ENCODE peak calls at places on chromosomes 3 and 15, in ten cellular contexts. One of them, this sample, is unnamed.
A peak's percentile ranks its signal among the peaks of the same experiment; 100 is the strongest.

GRCh38 chr3:176939022-176939817 is 258.1 kb downstream of the TBL1XR1 start:
- DNase-seq in breast epithelium: no peak
- DNase-seq in neuronal stem cell: peak; percentile 56
- DNase-seq in uterus: no peak
- DNase-seq in H9: peak; percentile 40
- DNase-seq in keratinocyte: peak; percentile 61
- DNase-seq in heart right ventricle: peak; percentile 36
- DNase-seq in tibial nerve: peak; percentile 47
- DNase-seq in CD8-positive, alpha-beta T cell: peak; percentile 15
- DNase-seq in IMR-90: peak; percentile 86
- DNase-seq in this sample: peak; percentile 57

GRCh38 chr15:77186518-77187095 is 115.7 kb upstream of the TSPAN3 start:
- DNase-seq in breast epithelium: no peak
- DNase-seq in neuronal stem cell: no peak
- DNase-seq in uterus: no peak
- DNase-seq in H9: no peak
- DNase-seq in keratinocyte: no peak
- DNase-seq in heart right ventricle: no peak
- DNase-seq in tibial nerve: no peak
- DNase-seq in CD8-positive, alpha-beta T cell: no peak
- DNase-seq in IMR-90: peak; percentile 47
- DNase-seq in this sample: no peak

GRCh38 chr3:154786724-154787123 is 293.4 kb upstream of the MME start:
- DNase-seq in breast epithelium: no peak
- DNase-seq in neuronal stem cell: no peak
- DNase-seq in uterus: no peak
- DNase-seq in H9: no peak
- DNase-seq in keratinocyte: no peak
- DNase-seq in heart right ventricle: no peak
- DNase-seq in tibial nerve: no peak
- DNase-seq in CD8-positive, alpha-beta T cell: no peak
- DNase-seq in IMR-90: peak; percentile 49
- DNase-seq in this sample: no peak

GRCh38 chr3:49703443-49703927 is 14.1 kb downstream of the RNF123 start:
- DNase-seq in breast epithelium: peak; percentile 64
- DNase-seq in neuronal stem cell: peak; percentile 45
- DNase-seq in uterus: peak; percentile 54
- DNase-seq in H9: peak; percentile 79
- DNase-seq in keratinocyte: no peak
- DNase-seq in heart right ventricle: peak; percentile 44
- DNase-seq in tibial nerve: peak; percentile 38
- DNase-seq in CD8-positive, alpha-beta T cell: peak; percentile 64
- DNase-seq in IMR-90: peak; percentile 62
- DNase-seq in this sample: peak; percentile 53

GRCh38 chr3:134655706-134656105 is 4.9 kb upstream of the KY start:
- DNase-seq in breast epithelium: no peak
- DNase-seq in neuronal stem cell: no peak
- DNase-seq in uterus: no peak
- DNase-seq in H9: peak; percentile 10
- DNase-seq in keratinocyte: no peak
- DNase-seq in heart right ventricle: no peak
- DNase-seq in tibial nerve: no peak
- DNase-seq in CD8-positive, alpha-beta T cell: no peak
- DNase-seq in IMR-90: no peak
- DNase-seq in this sample: no peak

GRCh38 chr15:101188517-101189340 is 63.1 kb downstream of the CHSY1 start:
- DNase-seq in breast epithelium: no peak
- DNase-seq in neuronal stem cell: no peak
- DNase-seq in uterus: no peak
- DNase-seq in H9: no peak
- DNase-seq in keratinocyte: no peak
- DNase-seq in heart right ventricle: no peak
- DNase-seq in tibial nerve: no peak
- DNase-seq in CD8-positive, alpha-beta T cell: no peak
- DNase-seq in IMR-90: peak; percentile 91
- DNase-seq in this sample: no peak

GRCh38 chr15:80160570-80161156 is 7.9 kb downstream of the FAH start:
- DNase-seq in breast epithelium: peak; percentile 69
- DNase-seq in neuronal stem cell: no peak
- DNase-seq in uterus: no peak
- DNase-seq in H9: no peak
- DNase-seq in keratinocyte: peak; percentile 69
- DNase-seq in heart right ventricle: peak; percentile 56
- DNase-seq in tibial nerve: peak; percentile 32
- DNase-seq in CD8-positive, alpha-beta T cell: no peak
- DNase-seq in IMR-90: peak; percentile 96
- DNase-seq in this sample: no peak

GRCh38 chr15:89662893-89663673 is 7.8 kb upstream of the KIF7 start:
- DNase-seq in breast epithelium: no peak
- DNase-seq in neuronal stem cell: no peak
- DNase-seq in uterus: peak; percentile 59
- DNase-seq in H9: peak; percentile 63
- DNase-seq in keratinocyte: peak; percentile 21
- DNase-seq in heart right ventricle: peak; percentile 57
- DNase-seq in tibial nerve: peak; percentile 71
- DNase-seq in CD8-positive, alpha-beta T cell: no peak
- DNase-seq in IMR-90: peak; percentile 92
- DNase-seq in this sample: peak; percentile 44

GRCh38 chr15:88912500-88912921 is 668 bp downstream of the MFGE8 start:
- DNase-seq in breast epithelium: no peak
- DNase-seq in neuronal stem cell: no peak
- DNase-seq in uterus: peak; percentile 67
- DNase-seq in H9: no peak
- DNase-seq in keratinocyte: no peak
- DNase-seq in heart right ventricle: no peak
- DNase-seq in tibial nerve: no peak
- DNase-seq in CD8-positive, alpha-beta T cell: no peak
- DNase-seq in IMR-90: no peak
- DNase-seq in this sample: peak; percentile 47

GRCh38 chr3:184145120-184145524 is 10.0 kb downstream of the EIF2B5 start:
- DNase-seq in breast epithelium: peak; percentile 76
- DNase-seq in neuronal stem cell: no peak
- DNase-seq in uterus: no peak
- DNase-seq in H9: peak; percentile 62
- DNase-seq in keratinocyte: peak; percentile 42
- DNase-seq in heart right ventricle: peak; percentile 49
- DNase-seq in tibial nerve: no peak
- DNase-seq in CD8-positive, alpha-beta T cell: peak; percentile 34
- DNase-seq in IMR-90: peak; percentile 61
- DNase-seq in this sample: no peak

GRCh38 chr15:56472278-56472677 is 7.3 kb upstream of the MNS1 start:
- DNase-seq in breast epithelium: no peak
- DNase-seq in neuronal stem cell: no peak
- DNase-seq in uterus: no peak
- DNase-seq in H9: no peak
- DNase-seq in keratinocyte: no peak
- DNase-seq in heart right ventricle: no peak
- DNase-seq in tibial nerve: no peak
- DNase-seq in CD8-positive, alpha-beta T cell: no peak
- DNase-seq in IMR-90: no peak
- DNase-seq in this sample: no peak

GRCh38 chr3:102265720-102266119 is 169.1 kb upstream of the ZPLD1 start:
- DNase-seq in breast epithelium: no peak
- DNase-seq in neuronal stem cell: no peak
- DNase-seq in uterus: no peak
- DNase-seq in H9: no peak
- DNase-seq in keratinocyte: no peak
- DNase-seq in heart right ventricle: no peak
- DNase-seq in tibial nerve: no peak
- DNase-seq in CD8-positive, alpha-beta T cell: no peak
- DNase-seq in IMR-90: no peak
- DNase-seq in this sample: no peak

GRCh38 chr15:43102181-43102580 is 3.7 kb downstream of the UBR1 start:
- DNase-seq in breast epithelium: no peak
- DNase-seq in neuronal stem cell: no peak
- DNase-seq in uterus: no peak
- DNase-seq in H9: no peak
- DNase-seq in keratinocyte: no peak
- DNase-seq in heart right ventricle: no peak
- DNase-seq in tibial nerve: no peak
- DNase-seq in CD8-positive, alpha-beta T cell: no peak
- DNase-seq in IMR-90: no peak
- DNase-seq in this sample: no peak
- H3K4me1 ChIP-seq in breast epithelium: peaks cover 5% of the 10 kb centered on the region
- H3K4me1 ChIP-seq in neuronal stem cell: peaks cover 5% of the 10 kb centered on the region
- H3K4me1 ChIP-seq in uterus: no peaks in the 10 kb centered on the region
- H3K4me1 ChIP-seq in H9: no peaks in the 10 kb centered on the region
- H3K4me1 ChIP-seq in keratinocyte: peaks cover 33% of the 10 kb centered on the region
- H3K4me1 ChIP-seq in heart right ventricle: peaks cover 36% of the 10 kb centered on the region
- H3K4me1 ChIP-seq in tibial nerve: no peaks in the 10 kb centered on the region
- H3K4me1 ChIP-seq in CD8-positive, alpha-beta T cell: peaks cover 24% of the 10 kb centered on the region
- H3K4me1 ChIP-seq in IMR-90: peaks cover 2% of the 10 kb centered on the region
- H3K4me1 ChIP-seq in this sample: peaks cover 3% of the 10 kb centered on the region

GRCh38 chr15:63086967-63087366 is 34.7 kb upstream of the LACTB start:
- DNase-seq in breast epithelium: no peak
- DNase-seq in neuronal stem cell: no peak
- DNase-seq in uterus: no peak
- DNase-seq in H9: no peak
- DNase-seq in keratinocyte: no peak
- DNase-seq in heart right ventricle: no peak
- DNase-seq in tibial nerve: no peak
- DNase-seq in CD8-positive, alpha-beta T cell: no peak
- DNase-seq in IMR-90: no peak
- DNase-seq in this sample: no peak

GRCh38 chr15:63089260-63090043 is 32.2 kb upstream of the LACTB start:
- DNase-seq in breast epithelium: no peak
- DNase-seq in neuronal stem cell: no peak
- DNase-seq in uterus: peak; percentile 74
- DNase-seq in H9: peak; percentile 86
- DNase-seq in keratinocyte: no peak
- DNase-seq in heart right ventricle: peak; percentile 58
- DNase-seq in tibial nerve: peak; percentile 20
- DNase-seq in CD8-positive, alpha-beta T cell: no peak
- DNase-seq in IMR-90: peak; percentile 97
- DNase-seq in this sample: no peak

GRCh38 chr15:63086271-63086670 is 35.4 kb upstream of the LACTB start:
- DNase-seq in breast epithelium: no peak
- DNase-seq in neuronal stem cell: no peak
- DNase-seq in uterus: no peak
- DNase-seq in H9: no peak
- DNase-seq in keratinocyte: no peak
- DNase-seq in heart right ventricle: no peak
- DNase-seq in tibial nerve: no peak
- DNase-seq in CD8-positive, alpha-beta T cell: no peak
- DNase-seq in IMR-90: peak; percentile 67
- DNase-seq in this sample: no peak

GRCh38 chr15:63090502-63091286 is 31.0 kb upstream of the LACTB start:
- DNase-seq in breast epithelium: no peak
- DNase-seq in neuronal stem cell: no peak
- DNase-seq in uterus: no peak
- DNase-seq in H9: no peak
- DNase-seq in keratinocyte: no peak
- DNase-seq in heart right ventricle: no peak
- DNase-seq in tibial nerve: no peak
- DNase-seq in CD8-positive, alpha-beta T cell: no peak
- DNase-seq in IMR-90: no peak
- DNase-seq in this sample: no peak

DNA sequence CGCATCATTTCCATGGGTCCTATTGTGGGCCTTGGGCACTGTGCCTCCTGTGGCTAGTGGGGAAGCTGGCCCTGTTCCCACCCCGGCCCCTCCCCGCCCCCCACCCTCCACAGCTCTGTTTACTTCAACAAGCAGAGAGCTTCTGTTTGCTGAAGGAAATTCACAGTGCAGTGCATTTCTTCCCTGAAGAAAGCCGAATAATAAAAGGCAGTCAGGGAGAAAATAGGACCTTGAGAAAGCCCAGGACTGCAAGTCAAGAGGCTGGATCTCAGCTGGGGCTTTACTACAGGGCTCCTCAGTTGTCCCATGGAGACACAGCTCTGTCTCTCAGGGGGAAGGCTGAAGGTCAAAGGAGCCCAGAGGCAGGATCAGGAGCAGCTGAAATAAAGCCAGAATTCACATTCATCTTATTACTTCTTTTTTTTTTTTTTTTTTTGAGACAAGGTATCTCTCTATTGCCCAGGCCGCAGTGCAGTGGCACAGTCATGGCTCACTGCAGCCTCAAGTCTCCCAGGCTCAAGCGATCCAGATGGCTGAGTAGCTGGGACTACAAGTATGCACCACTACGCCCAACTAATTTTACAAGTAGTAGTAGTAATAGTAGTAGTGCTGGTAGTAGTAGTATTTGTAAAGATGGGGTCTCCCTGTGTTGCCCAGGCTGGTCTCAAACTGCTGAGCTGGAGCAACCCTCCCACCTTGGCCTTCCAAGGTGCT is 33.0 kb upstream of the LACTB start:
- DNase-seq in breast epithelium: no peak
- DNase-seq in neuronal stem cell: no peak
- DNase-seq in uterus: no peak
- DNase-seq in H9: no peak
- DNase-seq in keratinocyte: no peak
- DNase-seq in heart right ventricle: no peak
- DNase-seq in tibial nerve: no peak
- DNase-seq in CD8-positive, alpha-beta T cell: no peak
- DNase-seq in IMR-90: no peak
- DNase-seq in this sample: no peak
- H3K27ac ChIP-seq in breast epithelium: no peak overlapping the region
- H3K27ac ChIP-seq in neuronal stem cell: no peak overlapping the region
- H3K27ac ChIP-seq in uterus: peak overlapping the region; percentile 80
- H3K27ac ChIP-seq in H9: peak overlapping the region; percentile 43
- H3K27ac ChIP-seq in keratinocyte: no peak overlapping the region
- H3K27ac ChIP-seq in heart right ventricle: peak overlapping the region; percentile 28
- H3K27ac ChIP-seq in tibial nerve: no peak overlapping the region
- H3K27ac ChIP-seq in CD8-positive, alpha-beta T cell: no peak overlapping the region
- H3K27ac ChIP-seq in IMR-90: peak overlapping the region; percentile 80
- H3K27ac ChIP-seq in this sample: no peak overlapping the region

DNA sequence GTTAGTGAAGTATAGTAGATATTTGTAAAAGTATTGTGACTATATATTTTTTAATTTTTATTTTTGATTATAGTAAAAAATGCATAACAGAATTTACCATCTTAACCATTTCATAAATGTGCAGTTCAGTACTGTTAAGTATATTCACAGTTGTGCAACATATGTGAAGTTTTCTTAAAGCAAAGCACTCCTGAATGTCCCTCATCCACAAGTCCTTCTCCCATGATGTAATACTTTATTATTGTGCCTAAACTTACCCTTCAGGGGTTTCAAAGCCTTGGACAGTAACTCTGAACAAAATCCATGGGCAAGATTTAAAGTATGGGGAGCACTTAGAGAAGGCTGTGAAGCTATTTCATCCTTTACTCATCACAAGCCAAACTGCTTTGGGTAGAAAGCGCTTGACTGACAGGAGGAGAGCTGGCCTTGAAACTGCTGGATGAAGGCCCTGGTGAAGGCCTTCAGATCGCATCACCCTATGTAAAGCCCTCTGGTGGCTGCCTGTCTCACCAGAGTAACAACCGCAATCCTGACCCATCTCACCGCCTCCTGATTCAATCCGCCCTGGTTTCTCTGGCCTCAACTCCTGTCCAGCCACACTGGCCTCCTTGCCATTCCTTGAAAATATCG is 28.0 kb downstream of the LSM3 start:
- DNase-seq in breast epithelium: no peak
- DNase-seq in neuronal stem cell: no peak
- DNase-seq in uterus: no peak
- DNase-seq in H9: peak; percentile 63
- DNase-seq in keratinocyte: no peak
- DNase-seq in heart right ventricle: no peak
- DNase-seq in tibial nerve: no peak
- DNase-seq in CD8-positive, alpha-beta T cell: no peak
- DNase-seq in IMR-90: no peak
- DNase-seq in this sample: no peak
- H3K4me1 ChIP-seq in breast epithelium: peaks cover 15% of the 10 kb centered on the region
- H3K4me1 ChIP-seq in neuronal stem cell: peaks cover 11% of the 10 kb centered on the region
- H3K4me1 ChIP-seq in uterus: no peaks in the 10 kb centered on the region
- H3K4me1 ChIP-seq in H9: no peaks in the 10 kb centered on the region
- H3K4me1 ChIP-seq in keratinocyte: peaks cover 12% of the 10 kb centered on the region
- H3K4me1 ChIP-seq in heart right ventricle: peaks cover 18% of the 10 kb centered on the region
- H3K4me1 ChIP-seq in tibial nerve: no peaks in the 10 kb centered on the region
- H3K4me1 ChIP-seq in CD8-positive, alpha-beta T cell: no peaks in the 10 kb centered on the region
- H3K4me1 ChIP-seq in IMR-90: peaks cover 42% of the 10 kb centered on the region
- H3K4me1 ChIP-seq in this sample: peaks cover 5% of the 10 kb centered on the region

GRCh38 chr3:147341727-147342126 is 64.6 kb downstream of the ZIC4 start:
- DNase-seq in breast epithelium: no peak
- DNase-seq in neuronal stem cell: no peak
- DNase-seq in uterus: no peak
- DNase-seq in H9: peak; percentile 81
- DNase-seq in keratinocyte: no peak
- DNase-seq in heart right ventricle: no peak
- DNase-seq in tibial nerve: no peak
- DNase-seq in CD8-positive, alpha-beta T cell: no peak
- DNase-seq in IMR-90: no peak
- DNase-seq in this sample: no peak
- H3K27ac ChIP-seq in breast epithelium: no peak overlapping the region
- H3K27ac ChIP-seq in neuronal stem cell: peak overlapping the region; percentile 69
- H3K27ac ChIP-seq in uterus: no peak overlapping the region
- H3K27ac ChIP-seq in H9: peak overlapping the region; percentile 65
- H3K27ac ChIP-seq in keratinocyte: no peak overlapping the region
- H3K27ac ChIP-seq in heart right ventricle: no peak overlapping the region
- H3K27ac ChIP-seq in tibial nerve: no peak overlapping the region
- H3K27ac ChIP-seq in CD8-positive, alpha-beta T cell: no peak overlapping the region
- H3K27ac ChIP-seq in IMR-90: no peak overlapping the region
- H3K27ac ChIP-seq in this sample: no peak overlapping the region

This sample was measured in pancreas.